ENCODE peak calls at places on chromosomes 6 and 20, in six cellular contexts. D is kidney epithelial cell, E is endodermal cell, U is thoracic aorta, N is cardiac fibroblast, J is astrocyte of the spinal cord. C is an unnamed sample.

GRCh38 chr6:210778-211177 is 81.5 kb upstream of the DUSP22 start:
- DNase-seq in E (no peak), J (no peak), D (no peak), N (no peak), U (no peak), C (no peak)

GRCh38 chr20:56628873-56629463 is at the start of gene TFAP2C:
- DNase-seq in U (no peak), D (no peak), J (peak; percentile 64), N (peak; percentile 34), E (peak; percentile 91), C (peak; percentile 97)

GRCh38 chr6:17381429-17382147 is 11.8 kb upstream of the CAP2 start:
- DNase-seq in E (no peak), N (peak; percentile 72), J (peak; percentile 71), U (no peak), D (no peak), C (no peak)

GRCh38 chr20:6708010-6708409 is 59.5 kb upstream of the BMP2 start:
- DNase-seq in D (peak; percentile 58), N (peak; percentile 61), J (peak; percentile 84), E (peak; percentile 78), U (no peak), C (peak; percentile 77)

GRCh38 chr6:53673138-53673801 is 7.7 kb upstream of the KLHL31 start:
- DNase-seq in U (no peak), J (peak; percentile 78), N (peak; percentile 73), D (peak; percentile 41), E (no peak), C (no peak)

GRCh38 chr6:79494841-79495240 is 42.4 kb downstream of the LCA5 start:
- DNase-seq in J (no peak), E (peak; percentile 83), D (no peak), N (no peak), U (no peak), C (no peak)

GRCh38 chr6:31558631-31559500 is 11.5 kb downstream of the NFKBIL1 start:
- DNase-seq in E (no peak), N (peak; percentile 55), U (no peak), J (no peak), D (no peak), C (no peak)

GRCh38 chr6:23097569-23097968 is 528.2 kb downstream of the HDGFL1 start:
- DNase-seq in E (no peak), D (no peak), N (no peak), J (no peak), U (no peak), C (no peak)

GRCh38 chr6:84605308-84605707 is 159.1 kb downstream of the TBX18 start:
- DNase-seq in D (no peak), J (no peak), N (peak; percentile 12), U (no peak), E (no peak), C (no peak)

GRCh38 chr6:141925001-141925400 is 207.7 kb upstream of the GJE1 start:
- DNase-seq in U (no peak), J (no peak), D (no peak), N (peak; percentile 5), E (no peak), C (no peak)

GRCh38 chr6:34585512-34586045 is 29.4 kb upstream of the SPDEF start:
- DNase-seq in D (no peak), J (no peak), U (no peak), N (peak; percentile 62), E (peak; percentile 26), C (no peak)

GRCh38 chr6:52124126-52125121 is 37.0 kb upstream of the PKHD1 start:
- DNase-seq in N (no peak), J (no peak), D (peak; percentile 88), E (no peak), U (no peak), C (no peak)

GRCh38 chr6:4291453-4292403 is 156.4 kb upstream of the ECI2 start:
- DNase-seq in D (peak; percentile 66), N (peak; percentile 34), U (no peak), E (no peak), J (peak; percentile 61), C (no peak)

GRCh38 chr6:23137596-23137995 is 568.2 kb downstream of the HDGFL1 start:
- DNase-seq in N (peak; percentile 18), D (peak; percentile 1), J (peak; percentile 47), U (no peak), E (no peak), C (no peak)

GRCh38 chr6:12776291-12776690 is 59.7 kb downstream of the PHACTR1 start:
- DNase-seq in E (no peak), D (no peak), J (no peak), N (no peak), U (no peak), C (no peak)

GRCh38 chr20:43853174-43853803 is 61.4 kb upstream of the TOX2 start:
- DNase-seq in U (no peak), J (peak; percentile 26), D (no peak), N (no peak), E (no peak), C (peak; percentile 60)

GRCh38 chr20:36658300-36658699 is 12.3 kb upstream of the SLA2 start:
- DNase-seq in D (no peak), U (no peak), J (no peak), E (no peak), N (no peak), C (no peak)

GRCh38 chr6:53312355-53312754 is 36.4 kb downstream of the ELOVL5 start:
- DNase-seq in N (no peak), D (no peak), E (no peak), U (no peak), J (no peak), C (no peak)

GRCh38 chr6:136181858-136182257 is 68.3 kb downstream of the MTFR2 start:
- DNase-seq in N (no peak), E (no peak), J (no peak), U (no peak), D (no peak), C (no peak)

GRCh38 chr20:3174442-3175263 is 1.3 kb upstream of the LZTS3 start:
- DNase-seq in J (peak; percentile 15), D (no peak), U (no peak), N (no peak), E (no peak), C (no peak)

GRCh38 chr20:1901704-1902103 is 6.5 kb downstream of the SIRPA start:
- DNase-seq in D (no peak), U (no peak), E (no peak), J (no peak), N (no peak), C (no peak)

GRCh38 chr6:71395731-71396409 is 107.3 kb downstream of the OGFRL1 start:
- DNase-seq in U (no peak), N (no peak), J (no peak), E (no peak), D (no peak), C (no peak)

GRCh38 chr6:116928667-116929066 is 51.6 kb downstream of the RFX6 start:
- DNase-seq in U (no peak), N (no peak), E (no peak), D (no peak), J (no peak), C (no peak)

GRCh38 chr6:3407840-3408239 is 49.0 kb downstream of the SLC22A23 start:
- DNase-seq in D (no peak), U (no peak), E (no peak), J (no peak), N (no peak), C (no peak)

GRCh38 chr6:2181567-2181966 is 63.8 kb downstream of the GMDS start:
- DNase-seq in U (no peak), J (no peak), E (no peak), D (no peak), N (no peak), C (no peak)

GRCh38 chr20:62768815-62769287 is 27.4 kb upstream of the MRGBP start:
- DNase-seq in U (no peak), E (no peak), J (peak; percentile 27), N (peak; percentile 91), D (no peak), C (no peak)

GRCh38 chr6:127178746-127179145 is 60.3 kb downstream of the RSPO3 start:
- DNase-seq in N (no peak), E (no peak), U (no peak), J (peak; percentile 31), D (no peak), C (no peak)

GRCh38 chr6:17640477-17640917 is 40.4 kb downstream of the FAM8A1 start:
- DNase-seq in U (no peak), J (no peak), D (no peak), N (peak; percentile 29), E (no peak), C (no peak)

GRCh38 chr6:76861403-76861802 is 601.9 kb downstream of the HTR1B start:
- DNase-seq in E (peak; percentile 76), D (no peak), J (no peak), U (no peak), N (no peak), C (no peak)
- TF ChIP-seq CTCF in E (peak; percentile 80), D (peak; percentile 45), J (peak; percentile 16), U (no peak), N (peak; percentile 35), C (peak; percentile 43)

GRCh38 chr6:89980353-89980752 is 86.1 kb downstream of the GJA10 start:
- DNase-seq in U (no peak), N (no peak), D (no peak), J (no peak), E (no peak), C (no peak)
- H3K4me3 ChIP-seq in U (no peak overlapping the region), N (no peak overlapping the region), D (no peak overlapping the region), J (no peak overlapping the region), E (no peak overlapping the region), C (no peak overlapping the region)

GRCh38 chr6:111985202-111985731 is 68.6 kb upstream of the CCN6 start:
- DNase-seq in N (peak; percentile 74), E (peak; percentile 79), D (peak; percentile 90), U (no peak), J (peak; percentile 93), C (no peak)
- TF ChIP-seq CTCF in N (no peak), E (peak; percentile 54), D (no peak), U (no peak), J (no peak), C (no peak)

GRCh38 chr6:42225043-42225368 is 7.3 kb upstream of the MRPS10 start:
- DNase-seq in J (no peak), N (no peak), U (no peak), D (no peak), E (no peak), C (no peak)
- H3K4me3 ChIP-seq in J (no peak overlapping the region), N (no peak overlapping the region), U (no peak overlapping the region), D (no peak overlapping the region), E (no peak overlapping the region), C (peak overlapping the region; percentile 27)

DNA sequence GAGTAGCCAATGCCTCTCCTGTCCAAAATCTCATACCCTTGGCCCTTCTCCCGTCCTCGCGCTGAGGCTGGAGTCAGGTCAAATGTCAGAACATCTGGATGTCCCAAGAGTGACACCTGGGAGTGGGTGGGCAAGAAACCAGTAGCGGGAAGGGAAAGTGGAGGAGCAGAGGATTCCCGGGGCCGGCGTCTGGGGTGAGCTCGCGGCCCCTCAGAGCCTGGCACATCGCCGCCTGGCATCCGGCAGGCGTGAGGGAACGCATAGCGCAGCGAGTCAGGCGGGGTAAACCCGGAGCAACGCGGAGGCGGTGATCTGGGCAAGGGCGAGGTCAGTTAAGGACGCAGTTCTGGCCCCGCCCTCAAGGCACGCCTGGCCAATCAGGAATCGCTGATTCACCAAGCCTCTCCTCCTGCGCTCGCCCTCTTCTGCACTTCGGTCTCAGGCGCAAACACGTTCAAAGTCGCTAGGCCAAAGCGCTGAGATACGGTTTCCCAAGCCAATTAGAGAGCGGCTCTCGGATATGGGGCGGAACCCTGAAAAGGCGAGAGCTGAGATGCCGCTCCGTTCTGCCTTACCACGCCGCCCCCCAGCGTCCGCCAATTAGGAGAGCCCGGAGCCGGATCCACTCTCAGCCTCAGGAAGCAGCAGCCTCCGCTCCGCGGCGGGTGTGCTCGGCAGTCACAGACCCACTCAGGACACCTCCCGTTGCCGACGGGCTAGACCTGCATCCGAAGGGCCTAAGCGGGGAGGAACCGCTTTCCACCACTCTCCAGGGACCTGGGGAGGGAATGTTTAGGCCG is 22.5 kb downstream of the VPS52 start:
- DNase-seq in N (peak; percentile 100), J (peak; percentile 99), D (peak; percentile 94), E (peak; percentile 99), U (peak; percentile 94), C (peak; percentile 98)
- TF ChIP-seq CTCF in N (no peak), J (peak; percentile 20), D (peak; percentile 19), E (no peak), U (no peak), C (no peak)

C was measured in RWPE2.